ENCODE peak calls at places on chromosomes 6 and 20, in eight cellular contexts. B is neural progenitor cell, H is A549, G is mammary epithelial cell, V is lower lobe of right lung, M is stomach, P is sigmoid colon, R is body of pancreas. F is an unnamed sample.

GRCh38 chr20:24027229-24027628 is 38.6 kb upstream of the GGTLC1 start:
- DNase-seq in B (no peak), H (no peak), G (no peak), V (peak; percentile 61), M (peak; percentile 40), P (peak; percentile 74), R (no peak), F (peak; percentile 64)

GRCh38 chr6:43842231-43842794 is 72.3 kb downstream of the VEGFA start:
- DNase-seq in B (no peak), H (no peak), G (no peak), V (no peak), M (no peak), P (no peak), R (no peak), F (no peak)

GRCh38 chr6:31400467-31401289 is 2.7 kb upstream of the MICA start:
- DNase-seq in B (peak; percentile 59), H (peak; percentile 44), G (peak; percentile 74), V (peak; percentile 92), M (peak; percentile 86), P (peak; percentile 91), R (peak; percentile 78), F (peak; percentile 77)

GRCh38 chr20:45993197-45993951 is 15.3 kb upstream of the MMP9 start:
- DNase-seq in B (no peak), H (peak; percentile 88), G (peak; percentile 99), V (peak; percentile 50), M (peak; percentile 52), P (peak; percentile 45), R (no peak), F (no peak)

GRCh38 chr20:44651507-44652373 is at the start of gene ADA:
- DNase-seq in B (peak; percentile 89), H (peak; percentile 62), G (peak; percentile 63), V (peak; percentile 72), M (peak; percentile 71), P (peak; percentile 81), R (peak; percentile 65), F (peak; percentile 71)

GRCh38 chr6:30510419-30510818 is 21.1 kb downstream of the HLA-E start:
- DNase-seq in B (no peak), H (no peak), G (no peak), V (no peak), M (no peak), P (no peak), R (no peak), F (no peak)

GRCh38 chr20:11267131-11267761 is 593.4 kb upstream of the JAG1 start:
- DNase-seq in B (peak; percentile 28), H (peak; percentile 93), G (peak; percentile 99), V (no peak), M (no peak), P (no peak), R (peak; percentile 28), F (peak; percentile 54)

GRCh38 chr6:80607814-80608391 is 501.4 kb downstream of the BCKDHB start:
- DNase-seq in B (peak; percentile 4), H (peak; percentile 26), G (peak; percentile 74), V (no peak), M (no peak), P (no peak), R (no peak), F (no peak)

DNA sequence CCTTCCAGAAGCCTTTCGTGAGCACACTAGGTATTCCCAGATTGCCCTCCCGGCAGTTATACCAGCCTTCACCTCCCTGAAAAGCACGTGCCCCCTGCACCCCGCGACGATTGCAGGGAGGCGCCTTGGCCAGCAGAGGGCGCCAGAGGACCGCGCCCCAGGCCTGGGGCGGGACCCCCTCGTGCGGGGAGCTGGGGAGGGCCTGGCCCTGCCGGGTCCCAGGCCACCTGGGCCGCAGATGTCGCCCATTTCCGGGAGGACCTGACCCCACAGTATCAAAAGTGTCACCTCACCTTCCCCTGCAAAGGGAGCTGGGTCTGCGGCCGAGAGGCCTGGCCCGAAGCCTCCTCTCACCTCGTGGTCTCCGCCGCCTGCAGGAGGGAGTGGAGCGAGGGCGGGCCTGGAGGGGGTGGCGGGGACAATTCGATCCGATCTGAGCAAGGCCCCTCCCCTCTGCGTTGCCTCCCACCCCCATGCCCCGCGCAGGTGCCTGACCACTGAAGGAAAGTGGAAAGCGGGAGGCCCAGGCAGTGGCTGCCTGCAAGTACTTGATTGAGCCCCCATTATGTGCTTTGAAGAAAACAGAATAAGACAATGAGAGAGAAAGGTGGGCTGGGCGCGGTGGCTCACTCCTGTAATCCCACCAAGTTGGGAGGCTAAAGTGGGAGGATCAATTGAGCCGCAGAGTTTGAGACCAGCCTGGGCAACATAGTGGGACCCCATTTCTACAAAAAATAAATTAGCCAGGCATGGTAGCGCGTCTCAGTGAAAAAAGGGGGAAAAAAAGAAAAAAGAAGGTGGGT is 3.5 kb upstream of the SNAI1 start:
- DNase-seq in B (peak; percentile 88), H (peak; percentile 60), G (no peak), V (peak; percentile 59), M (peak; percentile 59), P (no peak), R (peak; percentile 45), F (no peak)
- H3K27ac ChIP-seq in B (no peak overlapping the region), H (peak overlapping the region; percentile 86), G (no peak overlapping the region), V (no peak overlapping the region), M (no peak overlapping the region), P (no peak overlapping the region), R (no peak overlapping the region), F (no peak overlapping the region)

DNA sequence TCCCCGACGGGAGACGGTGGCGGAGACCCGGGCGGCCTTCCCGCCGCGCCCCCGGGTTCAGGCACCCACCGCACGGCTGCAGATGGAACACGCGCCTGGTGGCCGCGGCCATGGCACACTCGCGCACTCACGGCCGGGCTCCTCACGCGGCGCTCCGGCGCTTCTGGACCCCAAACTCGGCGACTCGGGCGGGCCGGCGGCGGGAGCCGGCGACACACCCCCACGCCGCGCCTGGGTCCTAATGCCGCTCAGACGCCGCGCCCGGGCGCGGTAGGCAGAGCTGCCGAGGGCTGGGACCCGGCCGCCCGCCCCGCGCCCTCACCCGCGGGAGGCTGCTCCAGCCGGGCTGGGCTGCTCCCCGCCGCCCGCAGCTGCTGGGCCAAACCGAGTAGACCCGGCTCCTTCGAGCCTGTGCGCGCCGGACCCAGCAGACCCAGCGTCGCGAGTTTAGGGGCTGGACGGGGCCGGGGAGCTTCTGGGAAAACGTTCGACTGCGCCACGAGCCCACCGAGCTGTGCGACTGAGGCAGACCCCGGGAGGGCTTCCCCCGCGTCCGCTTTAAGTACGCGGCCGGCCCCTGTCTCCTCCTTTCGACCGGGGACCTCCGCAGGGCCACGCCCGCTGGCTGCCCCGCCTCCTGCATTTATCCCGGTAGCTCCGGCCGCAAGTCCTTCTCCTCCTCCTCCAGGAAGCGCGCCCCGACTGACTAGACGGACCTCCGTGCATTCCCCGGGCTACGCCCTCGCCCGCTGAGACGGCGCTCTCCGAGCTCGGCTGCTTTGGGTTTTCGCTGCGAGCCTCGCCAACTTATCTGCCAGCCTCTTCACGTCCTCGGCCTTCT is at the start of gene SLC4A11:
- DNase-seq in B (peak; percentile 76), H (peak; percentile 80), G (peak; percentile 87), V (peak; percentile 87), M (peak; percentile 80), P (no peak), R (peak; percentile 56), F (peak; percentile 72)
- H3K27ac ChIP-seq in B (no peak within 1 kb of the TSS), H (peak within 1 kb of the TSS; percentile 92), G (peak within 1 kb of the TSS; percentile 52), V (no peak within 1 kb of the TSS), M (peak within 1 kb of the TSS; percentile 34), P (peak within 1 kb of the TSS; percentile 31), R (no peak within 1 kb of the TSS), F (no peak within 1 kb of the TSS)

GRCh38 chr20:58838174-58838573 is 12.5 kb downstream of the GNAS-AS1 start:
- DNase-seq in B (no peak), H (no peak), G (no peak), V (no peak), M (no peak), P (no peak), R (no peak), F (no peak)

GRCh38 chr20:58835231-58835630 is 15.5 kb downstream of the GNAS-AS1 start:
- DNase-seq in B (no peak), H (no peak), G (no peak), V (no peak), M (no peak), P (no peak), R (no peak), F (no peak)

GRCh38 chr20:58832442-58832841 is 18.3 kb downstream of the GNAS-AS1 start:
- DNase-seq in B (no peak), H (no peak), G (no peak), V (no peak), M (no peak), P (no peak), R (no peak), F (no peak)

GRCh38 chr20:58837717-58838116 is 13.0 kb downstream of the GNAS-AS1 start:
- DNase-seq in B (no peak), H (no peak), G (no peak), V (no peak), M (no peak), P (no peak), R (no peak), F (no peak)

GRCh38 chr20:58833921-58834320 is 16.8 kb downstream of the GNAS-AS1 start:
- DNase-seq in B (no peak), H (no peak), G (no peak), V (no peak), M (no peak), P (no peak), R (no peak), F (no peak)
- H3K27ac ChIP-seq in B (no peak overlapping the region), H (no peak overlapping the region), G (no peak overlapping the region), V (no peak overlapping the region), M (no peak overlapping the region), P (no peak overlapping the region), R (no peak overlapping the region), F (no peak overlapping the region)

GRCh38 chr6:140217283-140217682 is 842.8 kb upstream of the CITED2 start:
- DNase-seq in B (no peak), H (no peak), G (no peak), V (no peak), M (no peak), P (no peak), R (no peak), F (no peak)
- H3K27ac ChIP-seq in B (no peak overlapping the region), H (no peak overlapping the region), G (no peak overlapping the region), V (no peak overlapping the region), M (no peak overlapping the region), P (no peak overlapping the region), R (no peak overlapping the region), F (no peak overlapping the region)

GRCh38 chr6:101597711-101598110 is 204.2 kb downstream of the GRIK2 start:
- DNase-seq in B (peak; percentile 11), H (no peak), G (peak; percentile 75), V (no peak), M (no peak), P (no peak), R (no peak), F (no peak)
- H3K27ac ChIP-seq in B (no peak overlapping the region), H (no peak overlapping the region), G (no peak overlapping the region), V (no peak overlapping the region), M (no peak overlapping the region), P (no peak overlapping the region), R (no peak overlapping the region), F (no peak overlapping the region)

F was measured in psoas muscle.